ENCODE peak calls at places on chromosomes 6 and 20, in ten cellular contexts. X is GM13977; B is NCI-H1048; C is CD8-positive, alpha-beta T cell; I is left kidney; M is activated CD8-positive, alpha-beta memory T cell treated with anti-CD3 and anti-CD28 coated beads, Interleukin-2, amount 10 ng/mL, durations not matched to agents 7 days and 5 days; U is activated naive CD8-positive, alpha-beta T cell treated with anti-CD3 and anti-CD28 coated beads, Interleukin-2, amount 50 U/mL, for 24 hours; F is foreskin fibroblast; P is neural crest cell; K is T-helper 1 cell. L is an unnamed sample.

GRCh38 chr20:48694466-48694865 is 133.3 kb downstream of the PREX1 start:
- DNase-seq in X (no peak), B (no peak), C (no peak), I (peak; percentile 18), M (no peak), U (no peak), F (no peak), P (no peak), K (no peak), L (no peak)

GRCh38 chr20:3716195-3716834 is 3.9 kb upstream of the SIGLEC1 start:
- DNase-seq in X (no peak), B (no peak), C (peak; percentile 15), I (peak; percentile 85), M (peak; percentile 57), U (peak; percentile 30), F (peak; percentile 18), P (peak; percentile 32), K (peak; percentile 9), L (peak; percentile 18)

GRCh38 chr6:157434349-157435016 is 53.5 kb downstream of the ZDHHC14 start:
- DNase-seq in X (no peak), B (no peak), C (no peak), I (peak; percentile 94), M (no peak), U (no peak), F (peak; percentile 21), P (no peak), K (no peak), L (no peak)

GRCh38 chr20:63640086-63640485 is 13.1 kb downstream of the STMN3 start:
- DNase-seq in X (no peak), B (no peak), C (no peak), I (no peak), M (no peak), U (no peak), F (no peak), P (no peak), K (no peak), L (no peak)

GRCh38 chr6:154888896-154889295 is 106.2 kb upstream of the TIAM2 start:
- DNase-seq in X (no peak), B (no peak), C (no peak), I (no peak), M (no peak), U (no peak), F (no peak), P (no peak), K (no peak), L (no peak)

GRCh38 chr6:108805611-108806181 is 42.5 kb upstream of the ARMC2 start:
- DNase-seq in X (no peak), B (no peak), C (no peak), I (peak; percentile 72), M (no peak), U (no peak), F (no peak), P (no peak), K (no peak), L (no peak)

GRCh38 chr6:113102761-113103160 is 754.4 kb upstream of the MARCKS start:
- DNase-seq in X (no peak), B (no peak), C (no peak), I (peak; percentile 15), M (no peak), U (no peak), F (peak; percentile 47), P (no peak), K (no peak), L (peak; percentile 11)

GRCh38 chr6:90198758-90199425 is 97.8 kb downstream of the BACH2 start:
- DNase-seq in X (no peak), B (no peak), C (no peak), I (no peak), M (no peak), U (no peak), F (no peak), P (no peak), K (no peak), L (no peak)

GRCh38 chr6:52497652-52498408 is 77.7 kb downstream of the EFHC1 start:
- DNase-seq in X (peak; percentile 63), B (no peak), C (no peak), I (no peak), M (no peak), U (no peak), F (no peak), P (no peak), K (no peak), L (no peak)

GRCh38 chr20:19802492-19803158 is 44.6 kb downstream of the RIN2 start:
- DNase-seq in X (no peak), B (no peak), C (no peak), I (peak; percentile 31), M (no peak), U (no peak), F (no peak), P (no peak), K (no peak), L (no peak)

GRCh38 chr6:22827760-22828159 is 258.4 kb downstream of the HDGFL1 start:
- DNase-seq in X (no peak), B (no peak), C (no peak), I (no peak), M (no peak), U (no peak), F (peak; percentile 1), P (no peak), K (no peak), L (peak; percentile 3)

GRCh38 chr6:2578729-2579128 is 172.0 kb downstream of the MYLK4 start:
- DNase-seq in X (no peak), B (no peak), C (no peak), I (no peak), M (no peak), U (no peak), F (no peak), P (no peak), K (no peak), L (no peak)

GRCh38 chr6:167791036-167791779 is 35.5 kb upstream of the AFDN start:
- DNase-seq in X (no peak), B (peak; percentile 56), C (no peak), I (peak; percentile 63), M (no peak), U (no peak), F (no peak), P (no peak), K (no peak), L (no peak)

GRCh38 chr20:32368930-32369329 is 10.8 kb downstream of the ASXL1 start:
- DNase-seq in X (no peak), B (no peak), C (no peak), I (no peak), M (no peak), U (no peak), F (no peak), P (no peak), K (no peak), L (no peak)

GRCh38 chr20:35654415-35654814 is 10.3 kb downstream of the CPNE1 start:
- DNase-seq in X (no peak), B (no peak), C (no peak), I (no peak), M (no peak), U (no peak), F (no peak), P (no peak), K (no peak), L (no peak)

GRCh38 chr6:106442351-106442750 is 81.8 kb downstream of the CRYBG1 start:
- DNase-seq in X (no peak), B (no peak), C (no peak), I (no peak), M (no peak), U (no peak), F (no peak), P (no peak), K (no peak), L (no peak)

GRCh38 chr20:46985241-46985640 is 90.6 kb downstream of the EYA2 start:
- DNase-seq in X (no peak), B (no peak), C (no peak), I (no peak), M (no peak), U (no peak), F (no peak), P (no peak), K (no peak), L (no peak)

GRCh38 chr6:32192608-32193039 is at the start of gene GPSM3:
- DNase-seq in X (no peak), B (no peak), C (peak; percentile 70), I (peak; percentile 56), M (peak; percentile 78), U (peak; percentile 57), F (no peak), P (no peak), K (peak; percentile 50), L (no peak)

GRCh38 chr20:39853664-39854063 is 835.4 kb downstream of the MAFB start:
- DNase-seq in X (no peak), B (no peak), C (no peak), I (peak; percentile 86), M (no peak), U (no peak), F (peak; percentile 83), P (peak; percentile 55), K (no peak), L (peak; percentile 62)

GRCh38 chr20:63053430-63054102 is 46.8 kb upstream of the BHLHE23 start:
- DNase-seq in X (no peak), B (no peak), C (no peak), I (no peak), M (no peak), U (no peak), F (no peak), P (no peak), K (no peak), L (no peak)

GRCh38 chr20:50077818-50078601 is 34.9 kb downstream of the UBE2V1 start:
- DNase-seq in X (no peak), B (no peak), C (no peak), I (no peak), M (no peak), U (no peak), F (no peak), P (no peak), K (no peak), L (no peak)

GRCh38 chr6:104623052-104623690 is 236.5 kb downstream of the HACE1 start:
- DNase-seq in X (no peak), B (no peak), C (no peak), I (peak; percentile 37), M (no peak), U (no peak), F (no peak), P (no peak), K (no peak), L (no peak)

GRCh38 chr6:129730477-129731165 is 20.6 kb upstream of the ARHGAP18 start:
- DNase-seq in X (peak; percentile 25), B (peak; percentile 12), C (peak; percentile 16), I (peak; percentile 29), M (peak; percentile 54), U (no peak), F (no peak), P (no peak), K (peak; percentile 27), L (peak; percentile 29)

GRCh38 chr6:8108031-8108660 is 5.8 kb upstream of the EEF1E1 start:
- DNase-seq in X (no peak), B (no peak), C (no peak), I (no peak), M (no peak), U (no peak), F (peak; percentile 98), P (no peak), K (no peak), L (peak; percentile 92)

GRCh38 chr6:18022398-18023231 is 35.2 kb upstream of the KIF13A start:
- DNase-seq in X (no peak), B (no peak), C (no peak), I (peak; percentile 82), M (no peak), U (no peak), F (peak; percentile 55), P (peak; percentile 10), K (no peak), L (peak; percentile 69)

L was measured in HFFc6.